ENCODE peak calls at places on chromosomes 7 and 10, in seven cellular contexts. A, C, P, D, F, E and J are unnamed samples.

GRCh38 chr10:119454231-119454804 is 88.2 kb downstream of the RGS10 start:
- DNase-seq in A (no peak), C (no peak), P (peak; percentile 25), D (no peak), F (no peak), E (no peak), J (no peak)

GRCh38 chr10:123139521-123140163 is 3.9 kb downstream of the HMX3 start:
- DNase-seq in A (no peak), C (peak; percentile 59), P (no peak), D (no peak), F (no peak), E (peak; percentile 54), J (no peak)

GRCh38 chr10:121732676-121733445 is 134.6 kb upstream of the FGFR2 start:
- DNase-seq in A (no peak), C (no peak), P (no peak), D (no peak), F (no peak), E (no peak), J (no peak)

GRCh38 chr10:98539578-98539977 is 92.8 kb upstream of the HPS1 start:
- DNase-seq in A (no peak), C (no peak), P (no peak), D (no peak), F (no peak), E (no peak), J (no peak)

GRCh38 chr10:28263136-28263857 is 39.6 kb downstream of the MPP7 start:
- DNase-seq in A (no peak), C (no peak), P (no peak), D (no peak), F (no peak), E (no peak), J (no peak)

GRCh38 chr10:112712536-112712935 is 237.5 kb upstream of the TCF7L2 start:
- DNase-seq in A (no peak), C (no peak), P (no peak), D (no peak), F (no peak), E (no peak), J (no peak)

GRCh38 chr10:132793871-132794849 is 8.2 kb upstream of the NKX6-2 start:
- DNase-seq in A (no peak), C (no peak), P (no peak), D (peak; percentile 4), F (no peak), E (no peak), J (no peak)

GRCh38 chr7:149598721-149599308 is 101.2 kb upstream of the ZNF746 start:
- DNase-seq in A (peak; percentile 40), C (peak; percentile 69), P (no peak), D (peak; percentile 52), F (no peak), E (peak; percentile 65), J (no peak)

GRCh38 chr10:123536176-123536845 is 129.8 kb upstream of the GPR26 start:
- DNase-seq in A (no peak), C (no peak), P (no peak), D (no peak), F (no peak), E (no peak), J (no peak)

GRCh38 chr10:16996530-16996964 is 133.1 kb downstream of the CUBN start:
- DNase-seq in A (peak; percentile 52), C (peak; percentile 43), P (no peak), D (peak; percentile 66), F (no peak), E (no peak), J (no peak)

GRCh38 chr7:141003172-141004080 is 11.3 kb downstream of the MRPS33 start:
- DNase-seq in A (no peak), C (no peak), P (no peak), D (no peak), F (no peak), E (no peak), J (no peak)

GRCh38 chr7:139035588-139036353 is at the start of gene ZC3HAV1L:
- DNase-seq in A (peak; percentile 27), C (peak; percentile 67), P (peak; percentile 70), D (peak; percentile 71), F (no peak), E (peak; percentile 73), J (no peak)

GRCh38 chr10:25600651-25601050 is 333.4 kb upstream of the MYO3A start:
- DNase-seq in A (no peak), C (no peak), P (no peak), D (no peak), F (no peak), E (no peak), J (no peak)

GRCh38 chr10:29635711-29636144 is 957 bp upstream of the SVIL start:
- DNase-seq in A (no peak), C (no peak), P (peak; percentile 64), D (no peak), F (peak; percentile 27), E (peak; percentile 32), J (no peak)

GRCh38 chr10:17742918-17743317 is 9.1 kb upstream of the TMEM236 start:
- DNase-seq in A (peak; percentile 56), C (peak; percentile 49), P (peak; percentile 68), D (peak; percentile 56), F (no peak), E (peak; percentile 66), J (peak; percentile 55)

GRCh38 chr7:134084488-134085144 is 42.5 kb upstream of the LRGUK start:
- DNase-seq in A (no peak), C (peak; percentile 1), P (no peak), D (no peak), F (no peak), E (peak; percentile 44), J (no peak)

GRCh38 chr7:4681922-4682620 is at the start of gene FOXK1:
- DNase-seq in A (peak; percentile 40), C (peak; percentile 67), P (peak; percentile 88), D (peak; percentile 67), F (no peak), E (peak; percentile 89), J (no peak)

GRCh38 chr10:132978542-132978941 is 36.2 kb upstream of the CFAP46 start:
- DNase-seq in A (no peak), C (no peak), P (peak; percentile 11), D (no peak), F (no peak), E (no peak), J (no peak)

GRCh38 chr7:123537026-123537642 is 2.7 kb upstream of the IQUB start:
- DNase-seq in A (peak; percentile 40), C (peak; percentile 55), P (no peak), D (peak; percentile 29), F (no peak), E (peak; percentile 13), J (no peak)
- TF ChIP-seq CTCF in A (peak; percentile 85), C (peak; percentile 54), P (peak; percentile 64), D (peak; percentile 59), F (peak; percentile 31), E (peak; percentile 34), J (peak; percentile 25)

GRCh38 chr7:65477326-65477725 is 103.7 kb downstream of the ZNF92 start:
- DNase-seq in A (no peak), C (peak; percentile 50), P (no peak), D (no peak), F (no peak), E (peak; percentile 7), J (no peak)
- TF ChIP-seq CTCF in A (peak; percentile 44), C (peak; percentile 56), P (no peak), D (peak; percentile 11), F (no peak), E (no peak), J (peak; percentile 61)

GRCh38 chr10:88791924-88792323 is 10.6 kb upstream of the LIPM start:
- DNase-seq in A (peak; percentile 7), C (peak; percentile 38), P (no peak), D (peak; percentile 13), F (peak; percentile 17), E (peak; percentile 64), J (no peak)
- TF ChIP-seq CTCF in A (peak; percentile 79), C (peak; percentile 62), P (peak; percentile 32), D (peak; percentile 56), F (peak; percentile 57), E (peak; percentile 55), J (peak; percentile 59)

GRCh38 chr7:16694806-16695205 is 48.8 kb downstream of the BZW2 start:
- DNase-seq in A (no peak), C (no peak), P (no peak), D (no peak), F (no peak), E (no peak), J (no peak)

GRCh38 chr7:16693601-16694318 is 47.8 kb downstream of the BZW2 start:
- DNase-seq in A (no peak), C (peak; percentile 55), P (no peak), D (no peak), F (no peak), E (no peak), J (no peak)

GRCh38 chr7:16698200-16698910 is 52.4 kb downstream of the BZW2 start:
- DNase-seq in A (peak; percentile 26), C (no peak), P (no peak), D (no peak), F (no peak), E (no peak), J (no peak)

GRCh38 chr7:16697507-16698199 is 51.7 kb downstream of the BZW2 start:
- DNase-seq in A (peak; percentile 78), C (no peak), P (no peak), D (peak; percentile 69), F (no peak), E (no peak), J (no peak)

GRCh38 chr7:16695621-16696237 is 49.7 kb downstream of the BZW2 start:
- DNase-seq in A (peak; percentile 68), C (peak; percentile 80), P (no peak), D (peak; percentile 72), F (no peak), E (peak; percentile 21), J (peak; percentile 39)
- TF ChIP-seq CTCF in A (peak; percentile 84), C (peak; percentile 74), P (peak; percentile 33), D (peak; percentile 75), F (peak; percentile 35), E (peak; percentile 27), J (peak; percentile 51)

GRCh38 chr10:11533328-11533781 is 78.1 kb downstream of the USP6NL start:
- DNase-seq in A (no peak), C (no peak), P (no peak), D (peak; percentile 75), F (no peak), E (peak; percentile 45), J (peak; percentile 36)
- TF ChIP-seq CTCF in A (peak; percentile 53), C (no peak), P (peak; percentile 10), D (peak; percentile 37), F (peak; percentile 35), E (peak; percentile 32), J (peak; percentile 40)

DNA sequence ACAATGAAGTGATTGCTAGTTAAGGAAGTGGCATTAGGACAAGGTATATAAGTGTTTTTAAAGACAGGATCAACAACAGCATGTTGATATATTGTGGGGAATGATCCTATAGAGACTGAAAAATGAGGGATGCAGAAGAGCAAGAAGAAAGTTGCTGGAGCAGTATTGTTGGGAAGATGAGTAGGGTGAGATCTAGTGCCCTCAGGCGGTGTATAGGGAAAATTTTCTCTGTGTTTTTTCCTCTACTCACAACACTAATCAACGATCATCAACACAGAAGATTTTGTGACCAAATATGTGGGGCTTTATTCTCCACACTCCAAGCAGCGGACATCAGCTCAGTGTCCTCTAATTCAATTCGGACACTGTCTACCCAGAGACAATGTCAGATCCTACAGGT is 9.6 kb upstream of the PTTG1IP2 start:
- DNase-seq in A (no peak), C (peak; percentile 25), P (no peak), D (no peak), F (no peak), E (no peak), J (no peak)
- TF ChIP-seq CTCF in A (no peak), C (peak; percentile 44), P (no peak), D (peak; percentile 42), F (peak; percentile 12), E (no peak), J (no peak)